ENCODE peak calls at places on chromosomes 5 and 9, in seven cellular contexts. J, T, M, F, S, Q and U are unnamed samples.

GRCh38 chr5:177588413-177588909 is 3.5 kb upstream of the TMED9 start:
- DNase-seq in J (no peak), T (no peak), M (no peak), F (no peak), S (no peak), Q (no peak), U (no peak)

GRCh38 chr9:127707766-127708165 is 978 bp downstream of the CFAP157 start:
- DNase-seq in J (no peak), T (no peak), M (no peak), F (no peak), S (no peak), Q (no peak), U (no peak)

GRCh38 chr5:64635056-64635686 is 55.1 kb upstream of the SHISAL2B start:
- DNase-seq in J (peak; percentile 12), T (peak; percentile 42), M (no peak), F (no peak), S (no peak), Q (no peak), U (peak; percentile 28)

GRCh38 chr9:14441976-14442651 is 128.2 kb upstream of the NFIB start:
- DNase-seq in J (no peak), T (peak; percentile 20), M (no peak), F (no peak), S (no peak), Q (no peak), U (no peak)

GRCh38 chr5:57774439-57774838 is 291.8 kb upstream of the ACTBL2 start:
- DNase-seq in J (no peak), T (no peak), M (no peak), F (no peak), S (no peak), Q (no peak), U (no peak)

GRCh38 chr9:116020801-116021200 is 132.8 kb upstream of the PAPPA start:
- DNase-seq in J (no peak), T (no peak), M (no peak), F (no peak), S (no peak), Q (no peak), U (no peak)

GRCh38 chr5:14293279-14293678 is 150.1 kb downstream of the TRIO start:
- DNase-seq in J (no peak), T (no peak), M (no peak), F (no peak), S (no peak), Q (no peak), U (no peak)

GRCh38 chr9:114681594-114682332 is at the start of gene TEX48:
- DNase-seq in J (peak; percentile 71), T (peak; percentile 59), M (peak; percentile 14), F (peak; percentile 5), S (peak; percentile 59), Q (peak; percentile 39), U (no peak)

GRCh38 chr5:91255396-91256141 is 127.5 kb downstream of the ARRDC3 start:
- DNase-seq in J (no peak), T (no peak), M (no peak), F (no peak), S (no peak), Q (no peak), U (no peak)

GRCh38 chr5:31638748-31639418 is at the start of gene PDZD2:
- DNase-seq in J (peak; percentile 66), T (peak; percentile 94), M (no peak), F (peak; percentile 69), S (peak; percentile 72), Q (peak; percentile 88), U (peak; percentile 15)

GRCh38 chr5:84536797-84537196 is 152.1 kb upstream of the EDIL3 start:
- DNase-seq in J (no peak), T (no peak), M (no peak), F (no peak), S (no peak), Q (no peak), U (no peak)

GRCh38 chr9:109019420-109019819 is 6.1 kb upstream of the CTNNAL1 start:
- DNase-seq in J (no peak), T (no peak), M (no peak), F (no peak), S (no peak), Q (no peak), U (no peak)

GRCh38 chr5:5335115-5335514 is 87.4 kb upstream of the ICE1 start:
- DNase-seq in J (peak; percentile 60), T (no peak), M (no peak), F (no peak), S (no peak), Q (no peak), U (no peak)

GRCh38 chr9:127159949-127160610 is 37.6 kb upstream of the ANGPTL2 start:
- DNase-seq in J (no peak), T (no peak), M (no peak), F (peak; percentile 6), S (no peak), Q (peak; percentile 20), U (no peak)

GRCh38 chr5:159104058-159104651 is 4.4 kb upstream of the EBF1 start:
- DNase-seq in J (no peak), T (peak; percentile 62), M (no peak), F (no peak), S (peak; percentile 41), Q (no peak), U (no peak)
- H3K27ac ChIP-seq in J (no peak overlapping the region), T (no peak overlapping the region), M (no peak overlapping the region), F (no peak overlapping the region), S (no peak overlapping the region), Q (peak overlapping the region; percentile 40), U (no peak overlapping the region)

GRCh38 chr5:173290477-173291131 is 37.6 kb downstream of the STC2 start:
- DNase-seq in J (no peak), T (peak; percentile 94), M (no peak), F (no peak), S (no peak), Q (no peak), U (no peak)

GRCh38 chr5:173289372-173289771 is 38.8 kb downstream of the STC2 start:
- DNase-seq in J (no peak), T (no peak), M (no peak), F (no peak), S (no peak), Q (no peak), U (no peak)

GRCh38 chr5:173283318-173284288 is 44.6 kb downstream of the STC2 start:
- DNase-seq in J (peak; percentile 65), T (peak; percentile 95), M (no peak), F (peak; percentile 18), S (peak; percentile 85), Q (peak; percentile 78), U (no peak)

GRCh38 chr5:173288632-173289031 is 39.6 kb downstream of the STC2 start:
- DNase-seq in J (no peak), T (no peak), M (no peak), F (no peak), S (no peak), Q (no peak), U (no peak)

GRCh38 chr5:173287086-173287485 is 41.1 kb downstream of the STC2 start:
- DNase-seq in J (no peak), T (no peak), M (no peak), F (no peak), S (no peak), Q (no peak), U (no peak)
- H3K27me3 ChIP-seq in J (peaks cover 14% of the 10 kb centered on the region), T (no peaks in the 10 kb centered on the region), M (no peaks in the 10 kb centered on the region), F (peaks cover 9% of the 10 kb centered on the region), S (peaks cover 73% of the 10 kb centered on the region), Q (peaks cover 37% of the 10 kb centered on the region), U (no peaks in the 10 kb centered on the region)

DNA sequence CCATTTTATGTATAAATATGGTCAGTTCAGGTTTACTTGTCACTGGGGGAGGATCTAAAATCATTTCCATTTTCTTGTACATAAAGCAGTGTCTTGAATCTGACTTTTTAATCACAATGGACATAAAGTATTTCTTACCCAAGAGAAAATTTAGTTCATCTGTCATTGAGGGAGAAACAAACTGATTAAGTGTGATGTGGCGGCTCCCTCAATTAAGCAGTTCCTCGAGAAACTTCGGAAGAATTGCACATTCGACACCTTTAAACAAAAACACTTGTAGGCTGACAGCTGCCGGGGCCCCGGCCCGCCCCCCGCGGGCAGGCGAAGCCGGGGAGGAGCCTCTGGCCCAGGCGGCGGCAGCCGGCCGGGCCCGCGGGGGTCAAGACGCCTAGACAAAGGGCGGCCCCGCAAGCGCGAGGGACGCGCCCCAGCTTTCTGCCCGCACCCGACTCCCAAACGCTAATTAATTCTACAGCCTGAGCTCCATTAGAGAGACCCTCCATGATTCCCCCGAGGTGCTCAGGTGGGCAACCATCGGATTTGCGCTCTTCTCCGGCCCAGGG is 798 bp downstream of the TRIM36 start:
- DNase-seq in J (peak; percentile 11), T (peak; percentile 12), M (no peak), F (no peak), S (no peak), Q (no peak), U (no peak)
- H3K27ac ChIP-seq in J (no peak overlapping the region), T (no peak overlapping the region), M (no peak overlapping the region), F (peak overlapping the region; percentile 74), S (peak overlapping the region; percentile 74), Q (no peak overlapping the region), U (no peak overlapping the region)

DNA sequence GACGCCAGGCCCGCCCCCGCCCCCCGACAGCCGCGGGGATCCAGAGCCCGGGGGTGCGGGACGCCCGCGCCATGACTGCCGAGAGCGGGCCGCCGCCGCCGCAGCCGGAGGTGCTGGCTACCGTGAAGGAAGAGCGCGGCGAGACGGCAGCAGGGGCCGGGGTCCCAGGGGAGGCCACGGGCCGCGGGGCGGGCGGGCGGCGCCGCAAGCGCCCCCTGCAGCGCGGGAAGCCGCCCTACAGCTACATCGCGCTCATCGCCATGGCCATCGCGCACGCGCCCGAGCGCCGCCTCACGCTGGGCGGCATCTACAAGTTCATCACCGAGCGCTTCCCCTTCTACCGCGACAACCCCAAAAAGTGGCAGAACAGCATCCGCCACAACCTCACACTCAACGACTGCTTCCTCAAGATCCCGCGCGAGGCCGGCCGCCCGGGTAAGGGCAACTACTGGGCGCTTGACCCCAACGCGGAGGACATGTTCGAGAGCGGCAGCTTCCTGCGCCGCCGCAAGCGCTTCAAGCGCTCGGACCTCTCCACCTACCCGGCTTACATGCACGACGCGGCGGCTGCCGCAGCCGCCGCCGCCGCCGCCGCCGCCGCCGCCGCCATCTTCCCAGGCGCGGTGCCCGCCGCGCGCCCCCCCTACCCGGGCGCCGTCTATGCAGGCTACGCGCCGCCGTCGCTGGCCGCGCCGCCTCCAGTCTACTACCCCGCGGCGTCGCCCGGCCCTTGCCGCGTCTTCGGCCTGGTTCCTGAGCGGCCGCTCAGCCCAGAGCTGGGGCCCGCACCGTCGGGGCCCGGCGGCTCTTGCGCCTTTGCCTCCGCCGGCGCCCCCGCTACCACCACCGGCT is 1.0 kb downstream of the FOXE1 start:
- DNase-seq in J (peak; percentile 25), T (peak; percentile 52), M (no peak), F (no peak), S (peak; percentile 55), Q (no peak), U (no peak)
- H3K27me3 ChIP-seq in J (peaks cover 81% of the 10 kb centered on the region), T (peaks cover 100% of the 10 kb centered on the region), M (peaks cover 17% of the 10 kb centered on the region), F (peaks cover 97% of the 10 kb centered on the region), S (peaks cover 96% of the 10 kb centered on the region), Q (peaks cover 100% of the 10 kb centered on the region), U (no peaks in the 10 kb centered on the region)

DNA sequence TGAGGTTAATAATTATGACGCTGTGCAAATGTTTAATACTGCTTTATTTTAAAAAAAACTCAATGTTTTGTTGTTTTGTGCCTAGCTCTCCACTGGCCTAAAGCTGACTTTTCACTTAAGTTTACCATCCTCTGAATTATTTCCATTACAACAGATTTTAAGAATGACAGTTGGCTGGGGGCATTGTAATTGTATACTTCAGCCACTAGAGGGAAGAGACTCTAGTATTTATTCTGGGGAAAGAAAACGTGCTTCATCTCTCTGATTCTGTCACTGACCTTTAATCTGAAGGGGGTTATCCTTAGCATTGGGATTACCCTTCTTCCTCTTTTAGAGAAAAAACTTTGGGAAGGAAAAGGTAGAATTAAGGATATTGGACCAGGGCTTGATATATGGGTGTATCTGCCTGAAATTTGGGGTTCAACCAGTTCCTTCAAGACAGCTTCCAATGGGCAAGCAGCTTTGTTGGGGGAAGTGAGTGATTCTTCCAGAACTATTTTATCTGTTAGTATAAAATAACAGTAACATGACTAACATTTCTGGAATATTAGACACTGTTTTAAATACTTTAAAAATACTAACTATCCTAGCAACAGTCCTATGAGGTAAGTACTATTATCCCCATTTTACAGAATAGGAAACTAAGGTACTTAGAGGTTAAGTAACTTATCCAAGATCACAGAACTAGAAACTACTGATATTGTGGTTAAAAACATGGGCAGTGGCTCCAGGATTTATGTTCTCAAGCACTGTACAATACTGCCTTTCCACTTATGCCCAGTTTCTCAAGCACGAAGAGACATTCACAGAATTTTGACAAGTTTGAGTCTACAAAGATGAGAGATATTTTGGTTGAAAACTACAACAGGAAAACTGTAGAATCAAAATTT is 208.4 kb downstream of the CD180 start:
- DNase-seq in J (no peak), T (peak; percentile 48), M (no peak), F (no peak), S (no peak), Q (no peak), U (no peak)
- H3K27ac ChIP-seq in J (no peak overlapping the region), T (no peak overlapping the region), M (no peak overlapping the region), F (no peak overlapping the region), S (no peak overlapping the region), Q (no peak overlapping the region), U (no peak overlapping the region)